ENCODE peak calls at places on chromosome 10, in ten cellular contexts. G is Calu3; C is T-helper 2 cell; U is ovary; H is nucleus accumbens; P is COR-L47; V is stimulated activated CD4-positive, alpha-beta T cell treated with anti-CD3 and anti-CD28 coated beads, Interleukin-15, amount 100 ng/mL, for 24 hours; X is NCI-H1436; T is left colon; E is HS-5. M is an unnamed sample.

GRCh38 chr10:34049469-34049868 is 715.0 kb upstream of the NRP1 start:
- DNase-seq in P (no peak), T (no peak), X (no peak), U (no peak), H (no peak), E (no peak), V (no peak), C (no peak), G (no peak), M (no peak)

GRCh38 chr10:73991846-73992245 is 6.1 kb upstream of the VCL start:
- DNase-seq in P (no peak), C (peak), E (no peak), X (no peak), T (peak), G (no peak), H (no peak), U (no peak), V (peak), M (no peak)

GRCh38 chr10:79923145-79923544 is 25.8 kb downstream of the SFTPD start:
- DNase-seq in X (no peak), U (no peak), V (no peak), T (no peak), P (no peak), E (no peak), C (no peak), H (no peak), G (no peak), M (no peak)

GRCh38 chr10:97542169-97543024 is 30.2 kb upstream of the ANKRD2 start:
- DNase-seq in X (no peak), T (peak), G (peak), P (no peak), C (no peak), E (peak), H (peak), V (peak), U (peak), M (no peak)

GRCh38 chr10:87845624-87846377 is 17.5 kb downstream of the KLLN start:
- DNase-seq in P (no peak), U (no peak), X (no peak), T (no peak), V (no peak), C (no peak), H (no peak), E (no peak), G (no peak), M (no peak)

GRCh38 chr10:79933961-79934360 is 14.9 kb downstream of the SFTPD start:
- DNase-seq in V (no peak), X (no peak), H (no peak), E (no peak), G (no peak), U (no peak), C (no peak), P (no peak), T (no peak), M (no peak)

GRCh38 chr10:47374611-47375536 is 9.2 kb downstream of the ZNF488 start:
- DNase-seq in X (no peak), G (no peak), C (no peak), U (no peak), H (no peak), P (no peak), E (no peak), V (no peak), T (no peak), M (no peak)

GRCh38 chr10:93150289-93150688 is 76.6 kb downstream of the CYP26A1 start:
- DNase-seq in V (peak), E (no peak), U (no peak), C (no peak), T (no peak), X (no peak), G (peak), H (no peak), P (no peak), M (no peak)

GRCh38 chr10:121222842-121223241 is 371.7 kb downstream of the WDR11 start:
- DNase-seq in H (no peak), X (no peak), E (no peak), V (no peak), T (no peak), P (no peak), G (no peak), C (no peak), U (no peak), M (no peak)

GRCh38 chr10:49526624-49527023 is 12.3 kb downstream of the ERCC6 start:
- DNase-seq in H (no peak), X (no peak), P (no peak), E (no peak), C (no peak), T (no peak), G (no peak), V (no peak), U (no peak), M (no peak)

GRCh38 chr10:26706206-26706605 is 8.7 kb downstream of the PDSS1 start:
- DNase-seq in E (no peak), P (no peak), H (no peak), T (no peak), U (no peak), V (no peak), C (no peak), G (no peak), X (no peak), M (no peak)

GRCh38 chr10:28879875-28880381 is 202.6 kb downstream of the BAMBI start:
- DNase-seq in V (no peak), H (no peak), P (no peak), X (no peak), E (no peak), U (peak), G (no peak), T (no peak), C (no peak), M (no peak)

GRCh38 chr10:82089327-82089726 is 214.3 kb downstream of the NRG3 start:
- DNase-seq in G (no peak), V (no peak), C (no peak), H (no peak), U (no peak), T (no peak), E (no peak), P (no peak), X (no peak), M (no peak)

GRCh38 chr10:110790913-110791525 is 80.7 kb upstream of the PDCD4 start:
- DNase-seq in V (no peak), U (no peak), C (no peak), G (no peak), X (no peak), E (no peak), P (no peak), T (no peak), H (no peak), M (no peak)

GRCh38 chr10:21604651-21605050 is 70.6 kb downstream of the MLLT10 start:
- DNase-seq in P (no peak), T (no peak), X (no peak), C (no peak), H (no peak), U (no peak), G (no peak), E (no peak), V (no peak), M (no peak)

GRCh38 chr10:92760609-92761008 is 70.9 kb downstream of the HHEX start:
- DNase-seq in H (no peak), E (no peak), P (no peak), G (no peak), C (no peak), U (no peak), T (no peak), V (no peak), X (no peak), M (no peak)

GRCh38 chr10:29495366-29495765 is 139.4 kb downstream of the SVIL start:
- DNase-seq in G (no peak), X (no peak), T (no peak), E (no peak), C (no peak), P (peak), H (no peak), U (no peak), V (no peak), M (no peak)

GRCh38 chr10:68231106-68231901 is 609 bp downstream of the ATOH7 start:
- DNase-seq in E (peak), X (peak), T (peak), H (no peak), P (peak), G (peak), V (peak), C (no peak), U (peak), M (peak)

GRCh38 chr10:28897617-28898464 is 220.5 kb downstream of the BAMBI start:
- DNase-seq in T (no peak), V (no peak), U (no peak), G (no peak), E (no peak), X (no peak), C (no peak), H (peak), P (no peak), M (no peak)

GRCh38 chr10:110822708-110823291 is 48.9 kb upstream of the PDCD4 start:
- DNase-seq in H (no peak), P (peak), V (no peak), E (no peak), T (no peak), G (no peak), X (no peak), C (no peak), U (no peak), M (no peak)

GRCh38 chr10:86707505-86707904 is 39.2 kb downstream of the LDB3 start:
- DNase-seq in T (no peak), X (no peak), H (no peak), V (no peak), C (no peak), U (no peak), P (no peak), E (no peak), G (no peak), M (no peak)

GRCh38 chr10:58920655-58921003 is 255.8 kb upstream of the PHYHIPL start:
- DNase-seq in X (no peak), C (no peak), H (no peak), U (no peak), T (no peak), G (no peak), E (peak), P (no peak), V (no peak), M (no peak)

M was measured in NCI-H774.